ENCODE peak calls at places on chromosomes 12 and 14, in ten cellular contexts. B is activated naive CD8-positive, alpha-beta T cell treated with anti-CD3 and anti-CD28 coated beads, Interleukin-2, amount 50 U/mL, for 16 hours; A is EL; T is T-helper 9 cell; R is lower lobe of right lung; L is germinal center; Y is amniotic epithelial cell; Q is EH; N is activated T-helper 1 cell treated with Interleukin-2 at 50 U/mL for 16 hours; M is substantia nigra. F is an unnamed sample.

GRCh38 chr12:73341559-73342247 is 1069.5 kb downstream of the TRHDE start:
- DNase-seq in B (no peak), A (no peak), T (no peak), R (no peak), L (no peak), Y (no peak), Q (no peak), N (no peak), M (no peak), F (no peak)

GRCh38 chr12:117679776-117680175 is 289.0 kb downstream of the KSR2 start:
- DNase-seq in B (no peak), A (peak), T (no peak), R (no peak), L (no peak), Y (no peak), Q (peak), N (no peak), M (no peak), F (no peak)

GRCh38 chr14:104268725-104269436 is 130.5 kb downstream of the KIF26A start:
- DNase-seq in B (no peak), A (no peak), T (no peak), R (peak), L (no peak), Y (no peak), Q (no peak), N (no peak), M (no peak), F (peak)

GRCh38 chr12:54017027-54017788 is 8.4 kb downstream of the HOXC8 start:
- DNase-seq in B (no peak), A (peak), T (no peak), R (no peak), L (no peak), Y (no peak), Q (peak), N (no peak), M (no peak), F (no peak)

GRCh38 chr12:6370994-6371754 is 4.2 kb downstream of the SCNN1A start:
- DNase-seq in B (no peak), A (peak), T (no peak), R (peak), L (no peak), Y (peak), Q (peak), N (no peak), M (no peak), F (no peak)

GRCh38 chr12:65778268-65779090 is 45.8 kb upstream of the HMGA2 start:
- DNase-seq in B (no peak), A (peak), T (no peak), R (no peak), L (no peak), Y (peak), Q (peak), N (no peak), M (no peak), F (no peak)

GRCh38 chr12:12266389-12266872 is 413 bp downstream of the LRP6 start:
- DNase-seq in B (no peak), A (peak), T (no peak), R (no peak), L (peak), Y (no peak), Q (no peak), N (no peak), M (no peak), F (no peak)

GRCh38 chr12:116881325-116881866 is at the start of gene HRK:
- DNase-seq in B (no peak), A (no peak), T (no peak), R (no peak), L (no peak), Y (no peak), Q (no peak), N (no peak), M (no peak), F (no peak)

GRCh38 chr14:96917442-96917963 is 120.3 kb downstream of the VRK1 start:
- DNase-seq in B (no peak), A (no peak), T (no peak), R (no peak), L (no peak), Y (no peak), Q (no peak), N (no peak), M (no peak), F (no peak)

GRCh38 chr12:64332938-64333337 is 57.6 kb downstream of the C12orf56 start:
- DNase-seq in B (no peak), A (no peak), T (no peak), R (no peak), L (no peak), Y (peak), Q (no peak), N (no peak), M (no peak), F (no peak)

GRCh38 chr14:70563417-70563816 is 28.6 kb upstream of the ADAM20 start:
- DNase-seq in B (no peak), A (no peak), T (no peak), R (no peak), L (no peak), Y (no peak), Q (no peak), N (no peak), M (no peak), F (no peak)

GRCh38 chr12:570237-570925 is 92.9 kb downstream of the NINJ2 start:
- DNase-seq in B (no peak), A (peak), T (no peak), R (peak), L (no peak), Y (peak), Q (peak), N (no peak), M (no peak), F (no peak)

GRCh38 chr12:104668274-104668718 is 211.5 kb downstream of the CHST11 start:
- DNase-seq in B (no peak), A (no peak), T (no peak), R (peak), L (no peak), Y (peak), Q (no peak), N (no peak), M (no peak), F (no peak)

GRCh38 chr14:60214003-60214402 is 35.0 kb upstream of the PPM1A start:
- DNase-seq in B (no peak), A (no peak), T (no peak), R (no peak), L (no peak), Y (no peak), Q (no peak), N (no peak), M (no peak), F (no peak)

GRCh38 chr14:103867523-103867953 is 20.2 kb upstream of the PPP1R13B start:
- DNase-seq in B (no peak), A (no peak), T (no peak), R (peak), L (no peak), Y (peak), Q (no peak), N (no peak), M (no peak), F (no peak)

GRCh38 chr14:87066221-87066817 is 926.7 kb downstream of the GALC start:
- DNase-seq in B (no peak), A (no peak), T (no peak), R (no peak), L (no peak), Y (no peak), Q (peak), N (no peak), M (no peak), F (no peak)

GRCh38 chr12:15856097-15856982 is 25.8 kb upstream of the STRAP start:
- DNase-seq in B (peak), A (peak), T (peak), R (no peak), L (peak), Y (peak), Q (peak), N (no peak), M (peak), F (no peak)

GRCh38 chr12:57465030-57465746 is 5.6 kb downstream of the GLI1 start:
- DNase-seq in B (no peak), A (no peak), T (no peak), R (no peak), L (no peak), Y (no peak), Q (no peak), N (no peak), M (no peak), F (no peak)

GRCh38 chr12:53623986-53624385 is 2.2 kb downstream of the ATF7 start:
- DNase-seq in B (no peak), A (peak), T (no peak), R (no peak), L (no peak), Y (peak), Q (peak), N (no peak), M (peak), F (no peak)

GRCh38 chr12:107515446-107515958 is 170.1 kb upstream of the PWP1 start:
- DNase-seq in B (no peak), A (peak), T (no peak), R (no peak), L (no peak), Y (peak), Q (peak), N (no peak), M (no peak), F (no peak)

GRCh38 chr14:78950654-78951053 is 780.5 kb downstream of the NRXN3 start:
- DNase-seq in B (no peak), A (peak), T (no peak), R (no peak), L (no peak), Y (peak), Q (peak), N (no peak), M (no peak), F (no peak)

GRCh38 chr12:124869011-124869665 is 5.5 kb upstream of the SCARB1 start:
- DNase-seq in B (no peak), A (no peak), T (no peak), R (peak), L (no peak), Y (peak), Q (peak), N (no peak), M (peak), F (no peak)

GRCh38 chr12:3042394-3042793 is 34.8 kb upstream of the TSPAN9 start:
- DNase-seq in B (no peak), A (no peak), T (no peak), R (no peak), L (peak), Y (no peak), Q (no peak), N (no peak), M (no peak), F (no peak)

GRCh38 chr14:100623961-100624360 is 36.7 kb upstream of the BEGAIN start:
- DNase-seq in B (no peak), A (no peak), T (no peak), R (peak), L (no peak), Y (no peak), Q (no peak), N (no peak), M (no peak), F (peak)

GRCh38 chr12:713281-713875 is 39.0 kb upstream of the WNK1 start:
- DNase-seq in B (peak), A (no peak), T (no peak), R (no peak), L (no peak), Y (no peak), Q (no peak), N (no peak), M (no peak), F (no peak)

GRCh38 chr12:100476013-100476751 is 2.5 kb downstream of the NR1H4 start:
- DNase-seq in B (no peak), A (no peak), T (no peak), R (no peak), L (no peak), Y (no peak), Q (no peak), N (no peak), M (no peak), F (no peak)

GRCh38 chr12:105878964-105879363 is 259.8 kb downstream of the NUAK1 start:
- DNase-seq in B (no peak), A (no peak), T (no peak), R (no peak), L (no peak), Y (no peak), Q (peak), N (no peak), M (no peak), F (no peak)

GRCh38 chr14:53608369-53608768 is 348.3 kb downstream of the BMP4 start:
- DNase-seq in B (no peak), A (peak), T (no peak), R (no peak), L (no peak), Y (no peak), Q (no peak), N (no peak), M (no peak), F (no peak)

GRCh38 chr12:109946505-109946904 is 46.4 kb downstream of the TCHP start:
- DNase-seq in B (no peak), A (no peak), T (no peak), R (no peak), L (no peak), Y (peak), Q (peak), N (no peak), M (peak), F (no peak)

GRCh38 chr12:44788731-44789130 is 87.4 kb downstream of the NELL2 start:
- DNase-seq in B (no peak), A (no peak), T (no peak), R (no peak), L (no peak), Y (no peak), Q (no peak), N (no peak), M (no peak), F (no peak)

GRCh38 chr12:10641735-10642500 is 28.5 kb upstream of the MAGOHB start:
- DNase-seq in B (no peak), A (peak), T (no peak), R (no peak), L (no peak), Y (peak), Q (peak), N (no peak), M (no peak), F (no peak)

GRCh38 chr14:85217412-85217811 is 312.5 kb upstream of the FLRT2 start:
- DNase-seq in B (no peak), A (peak), T (no peak), R (no peak), L (no peak), Y (peak), Q (peak), N (no peak), M (no peak), F (no peak)